ENCODE peak calls at places on chromosome 15, in four cellular contexts. W, T, I and E are unnamed samples.

GRCh38 chr15:48337626-48338025 is 6.4 kb downstream of the DUT start:
- DNase-seq in W (no peak), T (no peak), I (no peak), E (no peak)

GRCh38 chr15:37888356-37888755 is 46.1 kb upstream of the TMCO5A start:
- DNase-seq in W (no peak), T (no peak), I (no peak), E (no peak)

GRCh38 chr15:29978411-29979382 is 104.1 kb upstream of the GOLGA8J start:
- DNase-seq in W (no peak), T (no peak), I (no peak), E (no peak)

GRCh38 chr15:40063563-40064011 is 24.6 kb upstream of the SRP14 start:
- DNase-seq in W (no peak), T (peak; percentile 65), I (no peak), E (no peak)

GRCh38 chr15:92121047-92121446 is 267.5 kb downstream of the SLCO3A1 start:
- DNase-seq in W (no peak), T (no peak), I (no peak), E (no peak)

GRCh38 chr15:42371125-42371524 is 11.8 kb downstream of the CAPN3 start:
- DNase-seq in W (no peak), T (no peak), I (no peak), E (no peak)

GRCh38 chr15:45660231-45660979 is 25.6 kb downstream of the SQOR start:
- DNase-seq in W (no peak), T (no peak), I (no peak), E (no peak)

GRCh38 chr15:57550640-57551039 is 41.1 kb upstream of the MYZAP start:
- DNase-seq in W (no peak), T (no peak), I (no peak), E (no peak)

GRCh38 chr15:30043211-30043655 is 39.5 kb upstream of the GOLGA8J start:
- DNase-seq in W (no peak), T (no peak), I (no peak), E (no peak)

GRCh38 chr15:93179072-93179471 is 90.1 kb upstream of the RGMA start:
- DNase-seq in W (no peak), T (peak; percentile 69), I (no peak), E (no peak)

GRCh38 chr15:90599639-90600038 is 69.9 kb downstream of the CRTC3 start:
- DNase-seq in W (no peak), T (no peak), I (no peak), E (no peak)

GRCh38 chr15:35078221-35078915 is 6.7 kb downstream of the NANOGP8 start:
- DNase-seq in W (peak; percentile 11), T (no peak), I (no peak), E (no peak)

GRCh38 chr15:39501366-39501765 is 79.5 kb upstream of the THBS1 start:
- DNase-seq in W (no peak), T (no peak), I (no peak), E (no peak)

GRCh38 chr15:48647963-48648362 is 2.5 kb upstream of the FBN1 start:
- DNase-seq in W (no peak), T (no peak), I (no peak), E (no peak)

GRCh38 chr15:46857103-46857502 is 860.2 kb upstream of the SEMA6D start:
- DNase-seq in W (no peak), T (no peak), I (no peak), E (no peak)

GRCh38 chr15:96365781-96366525 is 35.5 kb downstream of the NR2F2 start:
- DNase-seq in W (no peak), T (no peak), I (no peak), E (no peak)
- H3K27me3 ChIP-seq in W (peaks cover 41% of the 10 kb centered on the region), T (no peaks in the 10 kb centered on the region), I (peaks cover 98% of the 10 kb centered on the region), E (peaks cover 29% of the 10 kb centered on the region)

DNA sequence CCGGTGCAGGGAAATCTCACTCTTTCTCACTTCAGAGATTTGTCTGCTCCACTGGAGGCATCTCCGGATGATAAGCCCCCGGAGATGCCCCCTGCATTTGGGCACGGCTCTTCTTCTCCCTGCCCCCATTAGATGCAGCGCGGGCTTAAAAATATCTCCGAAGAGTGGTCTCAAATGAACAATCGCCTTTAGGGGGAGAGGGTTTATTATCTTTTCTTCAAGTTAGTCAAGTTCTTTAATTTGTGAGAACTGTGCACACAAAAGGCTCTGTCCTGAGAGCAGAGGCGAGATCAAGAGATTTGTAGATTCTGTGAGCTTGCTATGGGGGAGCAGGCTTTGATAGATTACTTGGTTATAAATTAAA is 645 bp upstream of the PRTG start:
- DNase-seq in W (no peak), T (no peak), I (no peak), E (no peak)
- H3K27ac ChIP-seq in W (no peak overlapping the region), T (peak overlapping the region; percentile 22), I (no peak overlapping the region), E (no peak overlapping the region)

DNA sequence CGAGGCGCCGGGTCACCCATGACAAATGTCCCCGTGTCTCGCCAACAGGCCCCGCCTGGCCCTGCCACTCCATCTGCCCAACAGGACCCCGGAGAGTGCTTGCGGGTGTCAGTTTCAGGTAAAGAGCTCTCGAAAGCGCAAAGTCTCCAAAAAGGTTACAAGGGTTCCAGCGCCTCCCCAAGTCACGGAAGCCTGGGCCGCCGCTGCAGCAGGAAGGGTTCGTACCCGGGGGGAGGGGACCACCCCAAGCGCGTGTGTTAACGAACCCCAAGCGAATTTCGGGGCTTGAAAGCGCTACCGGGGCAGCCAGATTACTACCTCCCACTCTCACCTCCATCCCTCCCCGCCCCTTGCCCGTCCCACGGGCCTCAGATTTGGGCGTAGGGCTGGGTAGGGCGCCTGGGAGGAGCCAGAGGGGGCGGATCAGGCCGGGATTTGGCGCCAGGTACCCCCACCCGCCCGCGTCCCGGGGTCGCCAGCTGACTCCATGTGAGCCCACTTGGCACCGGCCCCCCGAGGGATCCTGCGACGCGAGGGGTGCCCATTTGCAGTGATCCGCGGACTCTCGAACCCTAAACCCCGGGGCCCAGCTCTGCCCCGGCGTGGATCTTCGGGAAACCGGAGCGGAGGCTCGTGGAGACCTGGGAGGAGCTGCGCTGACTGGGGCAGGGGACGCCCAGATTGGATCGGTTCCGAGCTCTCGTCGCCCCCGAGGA is 85.9 kb downstream of the NR2F2 start:
- DNase-seq in W (no peak), T (no peak), I (no peak), E (no peak)
- H3K27me3 ChIP-seq in W (peaks cover 31% of the 10 kb centered on the region), T (peaks cover 5% of the 10 kb centered on the region), I (peaks cover 97% of the 10 kb centered on the region), E (peaks cover 16% of the 10 kb centered on the region)

GRCh38 chr15:101159936-101160770 is 91.7 kb downstream of the CHSY1 start:
- DNase-seq in W (no peak), T (no peak), I (no peak), E (no peak)
- H3K27ac ChIP-seq in W (no peak overlapping the region), T (no peak overlapping the region), I (no peak overlapping the region), E (no peak overlapping the region)

GRCh38 chr15:89139613-89140499 is 51.6 kb downstream of the ABHD2 start:
- DNase-seq in W (no peak), T (peak; percentile 75), I (peak; percentile 58), E (no peak)
- H3K27me3 ChIP-seq in W (no peaks in the 10 kb centered on the region), T (no peaks in the 10 kb centered on the region), I (no peaks in the 10 kb centered on the region), E (no peaks in the 10 kb centered on the region)

DNA sequence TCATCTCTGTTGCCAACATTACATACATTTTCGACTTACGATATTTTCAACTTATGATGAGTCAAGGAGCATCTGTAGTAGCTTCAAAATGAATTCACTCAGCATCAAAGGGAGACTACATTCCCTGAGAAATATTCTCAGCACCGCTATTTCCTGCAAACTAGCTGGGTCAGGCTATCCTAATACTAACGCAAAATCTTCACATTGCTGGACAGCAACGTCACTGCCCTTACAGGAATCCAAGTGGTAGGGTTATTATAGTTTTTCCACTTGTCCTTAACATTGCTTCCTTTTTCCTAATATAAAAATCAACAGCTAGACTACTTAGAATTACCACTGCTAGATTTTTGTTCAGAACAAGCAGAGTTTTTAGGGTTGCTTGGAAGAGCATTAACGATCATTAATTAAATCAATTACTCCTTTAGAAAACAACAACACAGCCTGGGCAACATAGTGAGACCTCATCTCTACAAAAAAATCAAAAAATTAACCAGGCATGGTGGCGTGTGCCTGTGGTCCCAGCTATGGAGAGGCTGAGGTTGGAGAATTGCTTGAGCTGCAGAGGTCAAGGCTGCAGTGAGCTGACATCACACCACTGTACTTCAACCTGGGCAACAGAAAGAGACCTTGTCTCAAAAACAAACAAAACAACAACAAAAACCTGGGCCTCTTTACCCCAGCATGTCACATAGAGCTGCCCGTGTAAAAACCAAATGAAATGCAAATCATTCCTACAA is 6.9 kb downstream of the ADAM10 start:
- DNase-seq in W (no peak), T (no peak), I (no peak), E (no peak)
- H3K27ac ChIP-seq in W (no peak overlapping the region), T (peak overlapping the region; percentile 45), I (no peak overlapping the region), E (no peak overlapping the region)

DNA sequence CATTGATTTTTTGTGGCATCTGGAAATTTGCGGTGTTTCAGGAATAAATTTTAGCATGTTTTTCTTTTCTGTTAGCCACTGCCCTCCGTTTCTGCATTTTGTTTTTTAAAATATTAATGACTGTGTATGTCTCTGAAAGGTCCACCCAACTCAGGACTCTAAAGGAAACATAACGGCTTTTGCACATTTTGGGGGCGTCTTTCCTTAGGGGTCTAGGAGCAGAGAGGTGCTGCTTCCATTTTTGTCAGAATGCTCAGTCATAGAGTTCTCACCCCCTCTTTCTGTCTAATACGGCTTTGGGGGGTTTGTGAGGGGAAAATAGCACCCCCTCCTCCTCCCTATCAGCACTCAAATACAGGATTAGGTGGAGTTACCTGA is 219.4 kb downstream of the MEIS2 start:
- DNase-seq in W (no peak), T (no peak), I (no peak), E (no peak)
- H3K27me3 ChIP-seq in W (peaks cover 67% of the 10 kb centered on the region), T (peaks cover 7% of the 10 kb centered on the region), I (peaks cover 60% of the 10 kb centered on the region), E (peaks cover 49% of the 10 kb centered on the region)

GRCh38 chr15:68385240-68385561 is 46.8 kb downstream of the ITGA11 start:
- DNase-seq in W (no peak), T (peak; percentile 53), I (no peak), E (no peak)
- H3K27ac ChIP-seq in W (no peak overlapping the region), T (peak overlapping the region; percentile 72), I (no peak overlapping the region), E (no peak overlapping the region)

GRCh38 chr15:51799908-51800252 is 29.6 kb upstream of the TMOD3 start:
- DNase-seq in W (no peak), T (no peak), I (no peak), E (no peak)

GRCh38 chr15:51798281-51798680 is 31.2 kb upstream of the TMOD3 start:
- DNase-seq in W (no peak), T (no peak), I (no peak), E (no peak)

GRCh38 chr15:51796777-51797474 is 32.5 kb upstream of the TMOD3 start:
- DNase-seq in W (no peak), T (no peak), I (no peak), E (no peak)

GRCh38 chr15:51801391-51801835 is 28.0 kb upstream of the TMOD3 start:
- DNase-seq in W (no peak), T (no peak), I (no peak), E (no peak)

GRCh38 chr15:51799174-51799907 is 30.1 kb upstream of the TMOD3 start:
- DNase-seq in W (no peak), T (no peak), I (no peak), E (no peak)
- H3K27me3 ChIP-seq in W (no peaks in the 10 kb centered on the region), T (no peaks in the 10 kb centered on the region), I (no peaks in the 10 kb centered on the region), E (no peaks in the 10 kb centered on the region)